ENCODE peak calls at places on chromosomes 11 and 22, in seven cellular contexts. One of them, this sample, is unnamed. For H3K9me3 and H3K27me3, the result is how much of the 10 kb centered on the place peaks cover.

GRCh38 chr11:22666700-22667439 is 459 bp downstream of the GAS2 start:
- DNase-seq in effector memory CD4-positive, alpha-beta T cell: no peak
- DNase-seq in ovary: peak
- DNase-seq in tibial nerve: no peak
- DNase-seq in left ventricle myocardium inferior: peak
- DNase-seq in tibial artery: no peak
- DNase-seq in thoracic aorta: no peak
- DNase-seq in this sample: peak

GRCh38 chr11:67391304-67392181 is at the start of gene RAD9A:
- DNase-seq in tibial nerve: peak
- DNase-seq in ovary: peak
- DNase-seq in thoracic aorta: peak
- DNase-seq in tibial artery: peak
- DNase-seq in left ventricle myocardium inferior: peak
- DNase-seq in effector memory CD4-positive, alpha-beta T cell: peak
- DNase-seq in this sample: peak

GRCh38 chr11:107043242-107043991 is 25.1 kb upstream of the GUCY1A2 start:
- DNase-seq in ovary: no peak
- DNase-seq in tibial nerve: no peak
- DNase-seq in thoracic aorta: no peak
- DNase-seq in effector memory CD4-positive, alpha-beta T cell: no peak
- DNase-seq in tibial artery: no peak
- DNase-seq in left ventricle myocardium inferior: no peak
- DNase-seq in this sample: peak

GRCh38 chr11:118049771-118050170 is 27.1 kb upstream of the TMPRSS4 start:
- DNase-seq in tibial artery: no peak
- DNase-seq in tibial nerve: no peak
- DNase-seq in left ventricle myocardium inferior: no peak
- DNase-seq in effector memory CD4-positive, alpha-beta T cell: no peak
- DNase-seq in thoracic aorta: no peak
- DNase-seq in ovary: no peak
- DNase-seq in this sample: no peak

GRCh38 chr11:134277176-134278001 is 1.2 kb downstream of the GLB1L3 start:
- DNase-seq in thoracic aorta: no peak
- DNase-seq in effector memory CD4-positive, alpha-beta T cell: no peak
- DNase-seq in left ventricle myocardium inferior: no peak
- DNase-seq in ovary: no peak
- DNase-seq in tibial nerve: no peak
- DNase-seq in tibial artery: no peak
- DNase-seq in this sample: no peak

GRCh38 chr11:6321356-6321755 is 1.1 kb upstream of the CAVIN3 start:
- DNase-seq in thoracic aorta: no peak
- DNase-seq in effector memory CD4-positive, alpha-beta T cell: no peak
- DNase-seq in left ventricle myocardium inferior: peak
- DNase-seq in ovary: no peak
- DNase-seq in tibial nerve: no peak
- DNase-seq in tibial artery: peak
- DNase-seq in this sample: peak

GRCh38 chr11:5486003-5486402 is 2.5 kb upstream of the OR52D1 start:
- DNase-seq in tibial artery: no peak
- DNase-seq in ovary: no peak
- DNase-seq in left ventricle myocardium inferior: no peak
- DNase-seq in thoracic aorta: no peak
- DNase-seq in effector memory CD4-positive, alpha-beta T cell: no peak
- DNase-seq in tibial nerve: no peak
- DNase-seq in this sample: no peak

GRCh38 chr11:126391286-126391954 is 35.9 kb downstream of the ST3GAL4 start:
- DNase-seq in thoracic aorta: no peak
- DNase-seq in tibial artery: no peak
- DNase-seq in effector memory CD4-positive, alpha-beta T cell: no peak
- DNase-seq in tibial nerve: no peak
- DNase-seq in ovary: peak
- DNase-seq in left ventricle myocardium inferior: no peak
- DNase-seq in this sample: no peak

GRCh38 chr22:36386351-36386899 is 1.3 kb downstream of the MYH9 start:
- DNase-seq in tibial nerve: no peak
- DNase-seq in left ventricle myocardium inferior: no peak
- DNase-seq in effector memory CD4-positive, alpha-beta T cell: no peak
- DNase-seq in thoracic aorta: no peak
- DNase-seq in tibial artery: no peak
- DNase-seq in ovary: no peak
- DNase-seq in this sample: peak

GRCh38 chr22:35742342-35743100 is 24.8 kb downstream of the APOL5 start:
- DNase-seq in ovary: no peak
- DNase-seq in tibial nerve: no peak
- DNase-seq in tibial artery: no peak
- DNase-seq in thoracic aorta: no peak
- DNase-seq in effector memory CD4-positive, alpha-beta T cell: no peak
- DNase-seq in left ventricle myocardium inferior: no peak
- DNase-seq in this sample: peak

GRCh38 chr11:65170058-65170534 is at the start of gene SPDYC:
- DNase-seq in left ventricle myocardium inferior: no peak
- DNase-seq in effector memory CD4-positive, alpha-beta T cell: no peak
- DNase-seq in thoracic aorta: no peak
- DNase-seq in tibial artery: no peak
- DNase-seq in ovary: no peak
- DNase-seq in tibial nerve: no peak
- DNase-seq in this sample: peak

GRCh38 chr22:35043251-35043931 is 22.6 kb upstream of the ISX start:
- DNase-seq in thoracic aorta: no peak
- DNase-seq in tibial nerve: no peak
- DNase-seq in left ventricle myocardium inferior: no peak
- DNase-seq in tibial artery: no peak
- DNase-seq in effector memory CD4-positive, alpha-beta T cell: no peak
- DNase-seq in ovary: no peak
- DNase-seq in this sample: no peak

GRCh38 chr11:65556470-65557279 is 1.5 kb downstream of the LTBP3 start:
- DNase-seq in tibial artery: no peak
- DNase-seq in ovary: no peak
- DNase-seq in tibial nerve: no peak
- DNase-seq in left ventricle myocardium inferior: no peak
- DNase-seq in effector memory CD4-positive, alpha-beta T cell: no peak
- DNase-seq in thoracic aorta: no peak
- DNase-seq in this sample: no peak

GRCh38 chr11:126863294-126863997 is 137.1 kb downstream of the KIRREL3 start:
- DNase-seq in tibial nerve: no peak
- DNase-seq in ovary: no peak
- DNase-seq in tibial artery: no peak
- DNase-seq in effector memory CD4-positive, alpha-beta T cell: no peak
- DNase-seq in thoracic aorta: no peak
- DNase-seq in left ventricle myocardium inferior: no peak
- DNase-seq in this sample: no peak

GRCh38 chr11:70324354-70325115 is 54.0 kb downstream of the PPFIA1 start:
- DNase-seq in tibial artery: no peak
- DNase-seq in left ventricle myocardium inferior: no peak
- DNase-seq in tibial nerve: no peak
- DNase-seq in effector memory CD4-positive, alpha-beta T cell: no peak
- DNase-seq in thoracic aorta: no peak
- DNase-seq in ovary: no peak
- DNase-seq in this sample: no peak

GRCh38 chr11:104152941-104153340 is 11.0 kb downstream of the PDGFD start:
- DNase-seq in left ventricle myocardium inferior: no peak
- DNase-seq in thoracic aorta: no peak
- DNase-seq in effector memory CD4-positive, alpha-beta T cell: no peak
- DNase-seq in tibial nerve: no peak
- DNase-seq in ovary: no peak
- DNase-seq in tibial artery: no peak
- DNase-seq in this sample: no peak

GRCh38 chr11:64760759-64761417 is 1.1 kb upstream of the PYGM start:
- DNase-seq in left ventricle myocardium inferior: no peak
- DNase-seq in ovary: peak
- DNase-seq in effector memory CD4-positive, alpha-beta T cell: no peak
- DNase-seq in tibial artery: peak
- DNase-seq in tibial nerve: no peak
- DNase-seq in thoracic aorta: no peak
- DNase-seq in this sample: no peak

GRCh38 chr22:33864723-33865130 is 55.5 kb downstream of the LARGE1 start:
- DNase-seq in left ventricle myocardium inferior: peak
- DNase-seq in tibial nerve: no peak
- DNase-seq in tibial artery: no peak
- DNase-seq in ovary: peak
- DNase-seq in thoracic aorta: no peak
- DNase-seq in effector memory CD4-positive, alpha-beta T cell: no peak
- DNase-seq in this sample: no peak

GRCh38 chr11:64004590-64004984 is 18.3 kb downstream of the OTUB1 start:
- DNase-seq in left ventricle myocardium inferior: no peak
- DNase-seq in effector memory CD4-positive, alpha-beta T cell: no peak
- DNase-seq in tibial nerve: no peak
- DNase-seq in ovary: no peak
- DNase-seq in thoracic aorta: no peak
- DNase-seq in tibial artery: no peak
- DNase-seq in this sample: no peak

GRCh38 chr11:65427691-65428577 is 5.3 kb downstream of the NEAT1 start:
- DNase-seq in tibial nerve: peak
- DNase-seq in effector memory CD4-positive, alpha-beta T cell: no peak
- DNase-seq in ovary: peak
- DNase-seq in thoracic aorta: no peak
- DNase-seq in left ventricle myocardium inferior: no peak
- DNase-seq in tibial artery: peak
- DNase-seq in this sample: peak

GRCh38 chr11:65301491-65302329 is 13.0 kb upstream of the CDC42EP2 start:
- DNase-seq in tibial artery: no peak
- DNase-seq in thoracic aorta: no peak
- DNase-seq in effector memory CD4-positive, alpha-beta T cell: no peak
- DNase-seq in tibial nerve: no peak
- DNase-seq in ovary: peak
- DNase-seq in left ventricle myocardium inferior: peak
- DNase-seq in this sample: no peak

GRCh38 chr11:36213050-36213840 is 76.0 kb downstream of the COMMD9 start:
- DNase-seq in tibial nerve: no peak
- DNase-seq in left ventricle myocardium inferior: no peak
- DNase-seq in thoracic aorta: no peak
- DNase-seq in tibial artery: no peak
- DNase-seq in ovary: no peak
- DNase-seq in effector memory CD4-positive, alpha-beta T cell: no peak
- DNase-seq in this sample: no peak

GRCh38 chr22:31295831-31296230 is 3.5 kb upstream of the PIK3IP1 start:
- DNase-seq in tibial artery: no peak
- DNase-seq in effector memory CD4-positive, alpha-beta T cell: no peak
- DNase-seq in ovary: no peak
- DNase-seq in tibial nerve: no peak
- DNase-seq in left ventricle myocardium inferior: no peak
- DNase-seq in thoracic aorta: no peak
- DNase-seq in this sample: no peak

GRCh38 chr22:28514314-28514713 is 165.3 kb downstream of the TTC28 start:
- DNase-seq in tibial artery: no peak
- DNase-seq in ovary: no peak
- DNase-seq in left ventricle myocardium inferior: no peak
- DNase-seq in thoracic aorta: no peak
- DNase-seq in tibial nerve: peak
- DNase-seq in effector memory CD4-positive, alpha-beta T cell: no peak
- DNase-seq in this sample: no peak

GRCh38 chr11:46295312-46295995 is 18.0 kb downstream of the CREB3L1 start:
- DNase-seq in effector memory CD4-positive, alpha-beta T cell: peak
- DNase-seq in thoracic aorta: no peak
- DNase-seq in left ventricle myocardium inferior: peak
- DNase-seq in tibial artery: peak
- DNase-seq in ovary: peak
- DNase-seq in tibial nerve: no peak
- DNase-seq in this sample: no peak
- H3K4me3 ChIP-seq in effector memory CD4-positive, alpha-beta T cell: peak
- H3K4me3 ChIP-seq in thoracic aorta: peak
- H3K4me3 ChIP-seq in left ventricle myocardium inferior: peak
- H3K4me3 ChIP-seq in tibial artery: peak
- H3K4me3 ChIP-seq in ovary: peak
- H3K4me3 ChIP-seq in tibial nerve: peak
- H3K4me3 ChIP-seq in this sample: no peak

GRCh38 chr11:120337896-120338840 is 2.0 kb downstream of the ARHGEF12 start:
- DNase-seq in tibial nerve: no peak
- DNase-seq in ovary: no peak
- DNase-seq in tibial artery: no peak
- DNase-seq in left ventricle myocardium inferior: no peak
- DNase-seq in thoracic aorta: no peak
- DNase-seq in effector memory CD4-positive, alpha-beta T cell: no peak
- DNase-seq in this sample: no peak
- H3K9me3 ChIP-seq in tibial nerve: under half
- H3K9me3 ChIP-seq in ovary: under half
- H3K9me3 ChIP-seq in tibial artery: under half
- H3K9me3 ChIP-seq in left ventricle myocardium inferior: under half
- H3K9me3 ChIP-seq in thoracic aorta: under half
- H3K9me3 ChIP-seq in effector memory CD4-positive, alpha-beta T cell: under half
- H3K9me3 ChIP-seq in this sample: under half

DNA sequence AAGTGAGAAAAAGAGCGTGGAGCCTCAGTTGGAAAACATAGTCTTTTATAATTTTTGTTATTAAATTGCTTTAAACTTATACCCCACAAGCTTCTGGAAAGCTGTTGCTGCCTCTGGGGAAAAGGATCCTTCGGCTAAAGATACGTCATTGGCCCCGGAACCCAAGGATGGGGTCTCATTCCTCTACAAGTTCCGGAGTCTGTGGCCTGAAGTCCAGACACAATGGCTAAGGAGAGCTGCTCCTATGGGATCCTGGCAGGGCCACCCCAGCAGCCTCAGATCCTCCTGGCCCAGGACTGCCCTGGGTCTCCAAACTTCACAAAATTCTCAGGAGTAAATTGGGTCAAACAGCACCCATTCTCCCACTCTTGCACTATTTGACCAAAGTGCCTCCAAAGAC is 5.9 kb downstream of the WT1 start:
- DNase-seq in thoracic aorta: no peak
- DNase-seq in tibial nerve: no peak
- DNase-seq in ovary: no peak
- DNase-seq in effector memory CD4-positive, alpha-beta T cell: no peak
- DNase-seq in tibial artery: no peak
- DNase-seq in left ventricle myocardium inferior: no peak
- DNase-seq in this sample: no peak
- H3K27me3 ChIP-seq in thoracic aorta: under half
- H3K27me3 ChIP-seq in tibial nerve: half or more
- H3K27me3 ChIP-seq in ovary: under half
- H3K27me3 ChIP-seq in effector memory CD4-positive, alpha-beta T cell: half or more
- H3K27me3 ChIP-seq in tibial artery: half or more
- H3K27me3 ChIP-seq in left ventricle myocardium inferior: half or more
- H3K27me3 ChIP-seq in this sample: under half

GRCh38 chr11:123195182-123196059 is at the start of gene CLMP:
- DNase-seq in left ventricle myocardium inferior: peak
- DNase-seq in thoracic aorta: no peak
- DNase-seq in effector memory CD4-positive, alpha-beta T cell: no peak
- DNase-seq in tibial nerve: peak
- DNase-seq in tibial artery: peak
- DNase-seq in ovary: peak
- DNase-seq in this sample: peak

GRCh38 chr11:123196060-123196714 is 1.1 kb upstream of the CLMP start:
- DNase-seq in thoracic aorta: no peak
- DNase-seq in tibial nerve: no peak
- DNase-seq in ovary: no peak
- DNase-seq in tibial artery: no peak
- DNase-seq in left ventricle myocardium inferior: no peak
- DNase-seq in effector memory CD4-positive, alpha-beta T cell: no peak
- DNase-seq in this sample: peak

GRCh38 chr11:123191939-123192338 is 3.1 kb downstream of the CLMP start:
- DNase-seq in ovary: no peak
- DNase-seq in left ventricle myocardium inferior: no peak
- DNase-seq in tibial artery: no peak
- DNase-seq in thoracic aorta: no peak
- DNase-seq in effector memory CD4-positive, alpha-beta T cell: no peak
- DNase-seq in tibial nerve: no peak
- DNase-seq in this sample: no peak

GRCh38 chr11:123193742-123194141 is 1.3 kb downstream of the CLMP start:
- DNase-seq in ovary: no peak
- DNase-seq in thoracic aorta: no peak
- DNase-seq in tibial artery: no peak
- DNase-seq in tibial nerve: no peak
- DNase-seq in left ventricle myocardium inferior: no peak
- DNase-seq in effector memory CD4-positive, alpha-beta T cell: no peak
- DNase-seq in this sample: no peak

GRCh38 chr11:123194308-123195181 is 503 bp downstream of the CLMP start:
- DNase-seq in ovary: peak
- DNase-seq in tibial artery: no peak
- DNase-seq in thoracic aorta: no peak
- DNase-seq in effector memory CD4-positive, alpha-beta T cell: no peak
- DNase-seq in tibial nerve: no peak
- DNase-seq in left ventricle myocardium inferior: no peak
- DNase-seq in this sample: peak
- H3K4me3 ChIP-seq in ovary: peak
- H3K4me3 ChIP-seq in tibial artery: peak
- H3K4me3 ChIP-seq in thoracic aorta: peak
- H3K4me3 ChIP-seq in effector memory CD4-positive, alpha-beta T cell: no peak
- H3K4me3 ChIP-seq in tibial nerve: peak
- H3K4me3 ChIP-seq in left ventricle myocardium inferior: peak
- H3K4me3 ChIP-seq in this sample: peak